ENCODE peak calls at places on chromosomes 16 and 17, in six cellular contexts. One of them, this sample, is unnamed.

GRCh38 chr17:69900829-69901228 is 174.2 kb upstream of the KCNJ16 start:
- DNase-seq in T-cell: no peak
- DNase-seq in mucosa of gallbladder: no peak
- DNase-seq in ELR: no peak
- DNase-seq in neural crest cell: no peak
- DNase-seq in stimulated activated CD4-positive, alpha-beta T cell treated with anti-CD3 and anti-CD28 coated beads, Interleukin-12 subunit alpha, Interleukin-12 subunit beta, amount 100 ng/mL, for 24 hours: no peak
- DNase-seq in this sample: no peak

GRCh38 chr17:7019839-7020519 is 2.9 kb upstream of the BCL6B start:
- DNase-seq in neural crest cell: no peak
- DNase-seq in mucosa of gallbladder: no peak
- DNase-seq in stimulated activated CD4-positive, alpha-beta T cell treated with anti-CD3 and anti-CD28 coated beads, Interleukin-12 subunit alpha, Interleukin-12 subunit beta, amount 100 ng/mL, for 24 hours: no peak
- DNase-seq in T-cell: no peak
- DNase-seq in ELR: peak; percentile 62
- DNase-seq in this sample: peak; percentile 41

GRCh38 chr16:79845734-79846135 is 245.2 kb upstream of the MAF start:
- DNase-seq in T-cell: no peak
- DNase-seq in ELR: no peak
- DNase-seq in neural crest cell: no peak
- DNase-seq in mucosa of gallbladder: no peak
- DNase-seq in stimulated activated CD4-positive, alpha-beta T cell treated with anti-CD3 and anti-CD28 coated beads, Interleukin-12 subunit alpha, Interleukin-12 subunit beta, amount 100 ng/mL, for 24 hours: no peak
- DNase-seq in this sample: no peak

GRCh38 chr17:15220785-15221184 is 44.3 kb downstream of the PMP22 start:
- DNase-seq in ELR: no peak
- DNase-seq in T-cell: no peak
- DNase-seq in stimulated activated CD4-positive, alpha-beta T cell treated with anti-CD3 and anti-CD28 coated beads, Interleukin-12 subunit alpha, Interleukin-12 subunit beta, amount 100 ng/mL, for 24 hours: no peak
- DNase-seq in mucosa of gallbladder: no peak
- DNase-seq in neural crest cell: no peak
- DNase-seq in this sample: peak; percentile 15

GRCh38 chr16:67699265-67699664 is 19.9 kb downstream of the GFOD2 start:
- DNase-seq in ELR: no peak
- DNase-seq in T-cell: no peak
- DNase-seq in stimulated activated CD4-positive, alpha-beta T cell treated with anti-CD3 and anti-CD28 coated beads, Interleukin-12 subunit alpha, Interleukin-12 subunit beta, amount 100 ng/mL, for 24 hours: no peak
- DNase-seq in mucosa of gallbladder: no peak
- DNase-seq in neural crest cell: no peak
- DNase-seq in this sample: no peak

GRCh38 chr16:83810906-83811305 is 3.1 kb downstream of the HSBP1 start:
- DNase-seq in stimulated activated CD4-positive, alpha-beta T cell treated with anti-CD3 and anti-CD28 coated beads, Interleukin-12 subunit alpha, Interleukin-12 subunit beta, amount 100 ng/mL, for 24 hours: no peak
- DNase-seq in neural crest cell: no peak
- DNase-seq in ELR: no peak
- DNase-seq in T-cell: no peak
- DNase-seq in mucosa of gallbladder: no peak
- DNase-seq in this sample: no peak

GRCh38 chr17:73349138-73349537 is 37.3 kb upstream of the CDC42EP4 start:
- DNase-seq in mucosa of gallbladder: no peak
- DNase-seq in T-cell: no peak
- DNase-seq in neural crest cell: peak; percentile 29
- DNase-seq in ELR: no peak
- DNase-seq in stimulated activated CD4-positive, alpha-beta T cell treated with anti-CD3 and anti-CD28 coated beads, Interleukin-12 subunit alpha, Interleukin-12 subunit beta, amount 100 ng/mL, for 24 hours: no peak
- DNase-seq in this sample: no peak

GRCh38 chr17:83074696-83075223 is 4.6 kb upstream of the METRNL start:
- DNase-seq in neural crest cell: no peak
- DNase-seq in stimulated activated CD4-positive, alpha-beta T cell treated with anti-CD3 and anti-CD28 coated beads, Interleukin-12 subunit alpha, Interleukin-12 subunit beta, amount 100 ng/mL, for 24 hours: no peak
- DNase-seq in mucosa of gallbladder: no peak
- DNase-seq in T-cell: no peak
- DNase-seq in ELR: no peak
- DNase-seq in this sample: no peak

GRCh38 chr16:29926675-29927522 is 873 bp upstream of the KCTD13 start:
- DNase-seq in neural crest cell: no peak
- DNase-seq in T-cell: no peak
- DNase-seq in mucosa of gallbladder: peak; percentile 18
- DNase-seq in stimulated activated CD4-positive, alpha-beta T cell treated with anti-CD3 and anti-CD28 coated beads, Interleukin-12 subunit alpha, Interleukin-12 subunit beta, amount 100 ng/mL, for 24 hours: no peak
- DNase-seq in ELR: peak; percentile 51
- DNase-seq in this sample: peak; percentile 59

GRCh38 chr17:79851461-79851817 is 12.2 kb upstream of the CBX4 start:
- DNase-seq in mucosa of gallbladder: peak; percentile 88
- DNase-seq in stimulated activated CD4-positive, alpha-beta T cell treated with anti-CD3 and anti-CD28 coated beads, Interleukin-12 subunit alpha, Interleukin-12 subunit beta, amount 100 ng/mL, for 24 hours: no peak
- DNase-seq in ELR: no peak
- DNase-seq in T-cell: no peak
- DNase-seq in neural crest cell: no peak
- DNase-seq in this sample: no peak

GRCh38 chr17:3965123-3965800 is 1.0 kb upstream of the ATP2A3 start:
- DNase-seq in T-cell: peak; percentile 57
- DNase-seq in mucosa of gallbladder: peak; percentile 70
- DNase-seq in neural crest cell: peak; percentile 20
- DNase-seq in ELR: peak; percentile 69
- DNase-seq in stimulated activated CD4-positive, alpha-beta T cell treated with anti-CD3 and anti-CD28 coated beads, Interleukin-12 subunit alpha, Interleukin-12 subunit beta, amount 100 ng/mL, for 24 hours: peak; percentile 72
- DNase-seq in this sample: peak; percentile 44

GRCh38 chr17:42313773-42314566 is 25.7 kb downstream of the STAT5A start:
- DNase-seq in stimulated activated CD4-positive, alpha-beta T cell treated with anti-CD3 and anti-CD28 coated beads, Interleukin-12 subunit alpha, Interleukin-12 subunit beta, amount 100 ng/mL, for 24 hours: no peak
- DNase-seq in ELR: no peak
- DNase-seq in neural crest cell: no peak
- DNase-seq in mucosa of gallbladder: no peak
- DNase-seq in T-cell: no peak
- DNase-seq in this sample: no peak

GRCh38 chr17:31511583-31511982 is 120.1 kb downstream of the RAB11FIP4 start:
- DNase-seq in T-cell: no peak
- DNase-seq in ELR: no peak
- DNase-seq in neural crest cell: no peak
- DNase-seq in mucosa of gallbladder: no peak
- DNase-seq in stimulated activated CD4-positive, alpha-beta T cell treated with anti-CD3 and anti-CD28 coated beads, Interleukin-12 subunit alpha, Interleukin-12 subunit beta, amount 100 ng/mL, for 24 hours: no peak
- DNase-seq in this sample: no peak

GRCh38 chr17:57186231-57187019 is 69.9 kb upstream of the MSI2 start:
- DNase-seq in ELR: no peak
- DNase-seq in mucosa of gallbladder: no peak
- DNase-seq in stimulated activated CD4-positive, alpha-beta T cell treated with anti-CD3 and anti-CD28 coated beads, Interleukin-12 subunit alpha, Interleukin-12 subunit beta, amount 100 ng/mL, for 24 hours: no peak
- DNase-seq in T-cell: no peak
- DNase-seq in neural crest cell: no peak
- DNase-seq in this sample: peak; percentile 31

GRCh38 chr16:67111951-67112444 is 2.3 kb downstream of the PHAF1 start:
- DNase-seq in neural crest cell: no peak
- DNase-seq in ELR: no peak
- DNase-seq in mucosa of gallbladder: no peak
- DNase-seq in stimulated activated CD4-positive, alpha-beta T cell treated with anti-CD3 and anti-CD28 coated beads, Interleukin-12 subunit alpha, Interleukin-12 subunit beta, amount 100 ng/mL, for 24 hours: no peak
- DNase-seq in T-cell: no peak
- DNase-seq in this sample: no peak

GRCh38 chr17:8995711-8996110 is 25.6 kb upstream of the NTN1 start:
- DNase-seq in ELR: no peak
- DNase-seq in T-cell: no peak
- DNase-seq in mucosa of gallbladder: no peak
- DNase-seq in stimulated activated CD4-positive, alpha-beta T cell treated with anti-CD3 and anti-CD28 coated beads, Interleukin-12 subunit alpha, Interleukin-12 subunit beta, amount 100 ng/mL, for 24 hours: no peak
- DNase-seq in neural crest cell: no peak
- DNase-seq in this sample: no peak

GRCh38 chr16:75580-76501 is 2.2 kb upstream of the MPG start:
- DNase-seq in ELR: peak; percentile 84
- DNase-seq in mucosa of gallbladder: peak; percentile 62
- DNase-seq in neural crest cell: peak; percentile 41
- DNase-seq in T-cell: no peak
- DNase-seq in stimulated activated CD4-positive, alpha-beta T cell treated with anti-CD3 and anti-CD28 coated beads, Interleukin-12 subunit alpha, Interleukin-12 subunit beta, amount 100 ng/mL, for 24 hours: no peak
- DNase-seq in this sample: peak; percentile 90

GRCh38 chr16:70476272-70477020 is 22.1 kb downstream of the FCSK start:
- DNase-seq in T-cell: no peak
- DNase-seq in mucosa of gallbladder: no peak
- DNase-seq in stimulated activated CD4-positive, alpha-beta T cell treated with anti-CD3 and anti-CD28 coated beads, Interleukin-12 subunit alpha, Interleukin-12 subunit beta, amount 100 ng/mL, for 24 hours: peak; percentile 50
- DNase-seq in ELR: peak; percentile 87
- DNase-seq in neural crest cell: no peak
- DNase-seq in this sample: peak; percentile 82